ENCODE peak calls at places on chromosome 10, in nine cellular contexts. O is NCI-H2029, E is fibroblast of lung, G is fibroblast of the conjunctiva, V is WTC11, A is RPMI7951, R is body of pancreas, J is NCI-H1417, W is A549. X is an unnamed sample.

GRCh38 chr10:72186633-72187330 is 29.0 kb upstream of the ANAPC16 start:
- DNase-seq in O (peak), R (peak), V (no peak), J (no peak), W (no peak), G (no peak), A (no peak), E (peak), X (no peak)

GRCh38 chr10:9922123-9922685 is 1095.5 kb upstream of the CELF2 start:
- DNase-seq in E (peak), W (no peak), O (no peak), R (no peak), G (no peak), J (no peak), A (no peak), V (no peak), X (no peak)

GRCh38 chr10:98886686-98887085 is 349.0 kb downstream of the HPSE2 start:
- DNase-seq in R (no peak), W (no peak), E (no peak), A (no peak), J (no peak), G (no peak), V (no peak), O (no peak), X (no peak)

GRCh38 chr10:33211123-33211878 is 123.2 kb downstream of the NRP1 start:
- DNase-seq in J (no peak), R (no peak), G (peak), W (no peak), A (peak), E (peak), V (no peak), O (no peak), X (peak)

GRCh38 chr10:79602953-79603352 is 7.8 kb upstream of the SFTPA1 start:
- DNase-seq in A (no peak), E (no peak), O (no peak), G (no peak), J (no peak), W (no peak), V (no peak), R (no peak), X (no peak)

GRCh38 chr10:127694580-127695193 is 42.3 kb upstream of the FOXI2 start:
- DNase-seq in W (peak), R (peak), J (no peak), G (no peak), A (peak), V (peak), E (no peak), O (no peak), X (no peak)

GRCh38 chr10:8042032-8042863 is 12.2 kb upstream of the GATA3 start:
- DNase-seq in W (no peak), O (no peak), R (no peak), A (no peak), G (no peak), J (no peak), E (no peak), V (no peak), X (no peak)

GRCh38 chr10:49194212-49194920 is 6.2 kb upstream of the TMEM273 start:
- DNase-seq in O (no peak), E (no peak), G (no peak), J (no peak), A (no peak), V (no peak), W (no peak), R (no peak), X (no peak)

GRCh38 chr10:110399163-110400094 is 94.7 kb upstream of the SMNDC1 start:
- DNase-seq in J (no peak), W (peak), E (peak), R (peak), O (peak), G (peak), A (peak), V (no peak), X (peak)

GRCh38 chr10:131735577-131735976 is 165.2 kb upstream of the PPP2R2D start:
- DNase-seq in A (no peak), R (no peak), G (no peak), W (no peak), E (no peak), J (no peak), O (no peak), V (no peak), X (no peak)

GRCh38 chr10:110081914-110082313 is 74.1 kb downstream of the ADD3 start:
- DNase-seq in V (no peak), E (peak), A (no peak), R (peak), W (peak), J (no peak), O (peak), G (no peak), X (no peak)

GRCh38 chr10:89503633-89504345 is 31.6 kb downstream of the SLC16A12 start:
- DNase-seq in R (no peak), O (no peak), G (no peak), A (no peak), V (no peak), J (no peak), W (no peak), E (peak), X (no peak)

GRCh38 chr10:100803481-100803880 is 58.1 kb downstream of the PAX2 start:
- DNase-seq in J (no peak), O (no peak), G (no peak), V (no peak), A (no peak), R (no peak), W (no peak), E (no peak), X (no peak)

GRCh38 chr10:21078410-21079329 is 181.6 kb upstream of the NEBL start:
- DNase-seq in A (peak), J (peak), E (peak), G (peak), R (peak), V (peak), W (peak), O (peak), X (no peak)

GRCh38 chr10:11379771-11380170 is 231.7 kb downstream of the USP6NL start:
- DNase-seq in W (no peak), R (no peak), E (no peak), A (no peak), O (no peak), V (no peak), G (no peak), J (no peak), X (no peak)

GRCh38 chr10:62393237-62393636 is 19.1 kb downstream of the ZNF365 start:
- DNase-seq in E (no peak), V (no peak), O (no peak), G (no peak), R (no peak), W (no peak), A (no peak), J (no peak), X (no peak)

GRCh38 chr10:113019692-113020424 is 69.8 kb downstream of the TCF7L2 start:
- DNase-seq in E (no peak), J (peak), A (no peak), V (no peak), O (peak), R (peak), G (no peak), W (no peak), X (no peak)

GRCh38 chr10:127556911-127557310 is 7.8 kb downstream of the NPS start:
- DNase-seq in W (no peak), O (no peak), V (peak), A (peak), E (peak), G (no peak), R (peak), J (no peak), X (no peak)

GRCh38 chr10:51137741-51138529 is 63.6 kb downstream of the PRKG1 start:
- DNase-seq in G (no peak), W (no peak), R (no peak), A (peak), J (no peak), O (no peak), V (no peak), E (peak), X (no peak)

GRCh38 chr10:90605506-90605905 is 252.3 kb downstream of the HTR7 start:
- DNase-seq in O (no peak), W (no peak), J (no peak), G (no peak), R (no peak), A (no peak), E (no peak), V (no peak), X (no peak)

GRCh38 chr10:128160335-128160734 is 34.1 kb upstream of the MKI67 start:
- DNase-seq in O (no peak), W (no peak), R (no peak), J (peak), V (no peak), E (no peak), G (no peak), A (no peak), X (no peak)

GRCh38 chr10:48493083-48493871 is 111.6 kb downstream of the ARHGAP22 start:
- DNase-seq in O (no peak), V (no peak), A (peak), E (peak), W (no peak), R (no peak), J (peak), G (no peak), X (no peak)

GRCh38 chr10:137031-137430 is 1.8 kb downstream of the ZMYND11 start:
- DNase-seq in J (peak), A (peak), O (no peak), V (peak), G (no peak), E (peak), R (peak), W (peak), X (no peak)

GRCh38 chr10:34959321-34959720 is 130.8 kb downstream of the CUL2 start:
- DNase-seq in W (no peak), A (no peak), V (no peak), R (no peak), O (no peak), J (no peak), G (no peak), E (no peak), X (no peak)

GRCh38 chr10:86443936-86444335 is 77.3 kb upstream of the GRID1 start:
- DNase-seq in J (no peak), V (no peak), W (no peak), E (peak), O (no peak), G (no peak), A (no peak), R (no peak), X (no peak)

GRCh38 chr10:1240341-1240775 is 184.2 kb downstream of the WDR37 start:
- DNase-seq in R (peak), W (no peak), O (peak), V (peak), A (no peak), J (peak), E (no peak), G (no peak), X (no peak)

GRCh38 chr10:132496360-132497082 is 41.1 kb upstream of the INPP5A start:
- DNase-seq in J (no peak), E (no peak), O (no peak), G (no peak), V (peak), R (no peak), A (no peak), W (no peak), X (no peak)

GRCh38 chr10:75512534-75512933 is 81.1 kb downstream of the LRMDA start:
- DNase-seq in J (no peak), O (peak), A (no peak), R (peak), E (peak), V (peak), G (no peak), W (no peak), X (no peak)

X was measured in amniotic stem cell.